ENCODE peak calls at places on chromosomes 4 and X, in four cellular contexts. One of them, this sample, is unnamed.

GRCh38 chrX:86946569-86946968 is 571.0 kb upstream of the KLHL4 start:
- DNase-seq in Karpas-422: peak
- DNase-seq in tibial artery: no peak
- DNase-seq in NCI-H1694 treated with DMSO at 0.1 percent for 48 hours: no peak
- DNase-seq in this sample: no peak

GRCh38 chrX:105829006-105829405 is 6.7 kb downstream of the NRK start:
- DNase-seq in Karpas-422: no peak
- DNase-seq in tibial artery: no peak
- DNase-seq in NCI-H1694 treated with DMSO at 0.1 percent for 48 hours: no peak
- DNase-seq in this sample: no peak

GRCh38 chr4:71107732-71108131 is 114.3 kb downstream of the DCK start:
- DNase-seq in Karpas-422: peak
- DNase-seq in tibial artery: no peak
- DNase-seq in NCI-H1694 treated with DMSO at 0.1 percent for 48 hours: no peak
- DNase-seq in this sample: no peak

GRCh38 chrX:155068165-155068564 is 2.8 kb downstream of the CMC4 start:
- DNase-seq in Karpas-422: no peak
- DNase-seq in tibial artery: no peak
- DNase-seq in NCI-H1694 treated with DMSO at 0.1 percent for 48 hours: no peak
- DNase-seq in this sample: no peak

GRCh38 chr4:68905598-68906237 is 45.9 kb downstream of the UGT2A3 start:
- DNase-seq in Karpas-422: no peak
- DNase-seq in tibial artery: no peak
- DNase-seq in NCI-H1694 treated with DMSO at 0.1 percent for 48 hours: no peak
- DNase-seq in this sample: no peak

GRCh38 chrX:81232218-81232617 is 30.3 kb downstream of the SH3BGRL start:
- DNase-seq in Karpas-422: no peak
- DNase-seq in tibial artery: no peak
- DNase-seq in NCI-H1694 treated with DMSO at 0.1 percent for 48 hours: no peak
- DNase-seq in this sample: no peak

GRCh38 chr4:101158136-101158485 is 189.2 kb downstream of the PPP3CA start:
- DNase-seq in Karpas-422: no peak
- DNase-seq in tibial artery: no peak
- DNase-seq in NCI-H1694 treated with DMSO at 0.1 percent for 48 hours: no peak
- DNase-seq in this sample: no peak

GRCh38 chrX:20743054-20743453 is 476.3 kb upstream of the RPS6KA3 start:
- DNase-seq in Karpas-422: no peak
- DNase-seq in tibial artery: no peak
- DNase-seq in NCI-H1694 treated with DMSO at 0.1 percent for 48 hours: peak
- DNase-seq in this sample: no peak

GRCh38 chr4:109877400-109877799 is 29.5 kb downstream of the LRIT3 start:
- DNase-seq in Karpas-422: no peak
- DNase-seq in tibial artery: no peak
- DNase-seq in NCI-H1694 treated with DMSO at 0.1 percent for 48 hours: no peak
- DNase-seq in this sample: no peak

GRCh38 chr4:160044693-160045092 is 941.8 kb downstream of the RAPGEF2 start:
- DNase-seq in Karpas-422: no peak
- DNase-seq in tibial artery: no peak
- DNase-seq in NCI-H1694 treated with DMSO at 0.1 percent for 48 hours: no peak
- DNase-seq in this sample: no peak

GRCh38 chr4:123064390-123064789 is 142.0 kb upstream of the NUDT6 start:
- DNase-seq in Karpas-422: no peak
- DNase-seq in tibial artery: no peak
- DNase-seq in NCI-H1694 treated with DMSO at 0.1 percent for 48 hours: no peak
- DNase-seq in this sample: no peak

GRCh38 chr4:151882072-151882803 is 121.4 kb upstream of the GATB start:
- DNase-seq in Karpas-422: no peak
- DNase-seq in tibial artery: no peak
- DNase-seq in NCI-H1694 treated with DMSO at 0.1 percent for 48 hours: no peak
- DNase-seq in this sample: no peak

GRCh38 chrX:18149454-18149853 is 71.2 kb downstream of the BEND2 start:
- DNase-seq in Karpas-422: no peak
- DNase-seq in tibial artery: no peak
- DNase-seq in NCI-H1694 treated with DMSO at 0.1 percent for 48 hours: no peak
- DNase-seq in this sample: no peak

GRCh38 chr4:85527815-85528214 is 52.9 kb downstream of the ARHGAP24 start:
- DNase-seq in Karpas-422: no peak
- DNase-seq in tibial artery: no peak
- DNase-seq in NCI-H1694 treated with DMSO at 0.1 percent for 48 hours: no peak
- DNase-seq in this sample: no peak

GRCh38 chrX:100316987-100317386 is 93.1 kb downstream of the PCDH19 start:
- DNase-seq in Karpas-422: no peak
- DNase-seq in tibial artery: no peak
- DNase-seq in NCI-H1694 treated with DMSO at 0.1 percent for 48 hours: no peak
- DNase-seq in this sample: peak

GRCh38 chrX:67787196-67787595 is 243.4 kb downstream of the AR start:
- DNase-seq in Karpas-422: no peak
- DNase-seq in tibial artery: no peak
- DNase-seq in NCI-H1694 treated with DMSO at 0.1 percent for 48 hours: no peak
- DNase-seq in this sample: no peak

GRCh38 chrX:27444093-27444908 is 18.8 kb downstream of the PPP4R3C start:
- DNase-seq in Karpas-422: no peak
- DNase-seq in tibial artery: no peak
- DNase-seq in NCI-H1694 treated with DMSO at 0.1 percent for 48 hours: no peak
- DNase-seq in this sample: no peak

GRCh38 chrX:136353519-136354095 is 52.8 kb downstream of the ADGRG4 start:
- DNase-seq in Karpas-422: no peak
- DNase-seq in tibial artery: no peak
- DNase-seq in NCI-H1694 treated with DMSO at 0.1 percent for 48 hours: no peak
- DNase-seq in this sample: no peak

GRCh38 chr4:158825443-158826036 is 56.7 kb downstream of the FNIP2 start:
- DNase-seq in Karpas-422: no peak
- DNase-seq in tibial artery: no peak
- DNase-seq in NCI-H1694 treated with DMSO at 0.1 percent for 48 hours: no peak
- DNase-seq in this sample: no peak

GRCh38 chr4:165909947-165910346 is 36.9 kb downstream of the TLL1 start:
- DNase-seq in Karpas-422: no peak
- DNase-seq in tibial artery: no peak
- DNase-seq in NCI-H1694 treated with DMSO at 0.1 percent for 48 hours: no peak
- DNase-seq in this sample: no peak

GRCh38 chr4:91330555-91331137 is 973.1 kb upstream of the GRID2 start:
- DNase-seq in Karpas-422: no peak
- DNase-seq in tibial artery: no peak
- DNase-seq in NCI-H1694 treated with DMSO at 0.1 percent for 48 hours: no peak
- DNase-seq in this sample: no peak

GRCh38 chrX:16479206-16479869 is 170.6 kb upstream of the S100G start:
- DNase-seq in Karpas-422: no peak
- DNase-seq in tibial artery: no peak
- DNase-seq in NCI-H1694 treated with DMSO at 0.1 percent for 48 hours: no peak
- DNase-seq in this sample: no peak

GRCh38 chr4:147731611-147732515 is at the start of gene ARHGAP10:
- DNase-seq in Karpas-422: peak
- DNase-seq in tibial artery: peak
- DNase-seq in NCI-H1694 treated with DMSO at 0.1 percent for 48 hours: no peak
- DNase-seq in this sample: peak

GRCh38 chrX:53239474-53239873 is 14.5 kb upstream of the KDM5C start:
- DNase-seq in Karpas-422: peak
- DNase-seq in tibial artery: no peak
- DNase-seq in NCI-H1694 treated with DMSO at 0.1 percent for 48 hours: no peak
- DNase-seq in this sample: no peak

GRCh38 chr4:127783026-127783769 is 1.1 kb downstream of the HSPA4L start:
- DNase-seq in Karpas-422: no peak
- DNase-seq in tibial artery: peak
- DNase-seq in NCI-H1694 treated with DMSO at 0.1 percent for 48 hours: peak
- DNase-seq in this sample: peak

GRCh38 chrX:29090811-29091210 is 503.6 kb downstream of the IL1RAPL1 start:
- DNase-seq in Karpas-422: no peak
- DNase-seq in tibial artery: no peak
- DNase-seq in NCI-H1694 treated with DMSO at 0.1 percent for 48 hours: no peak
- DNase-seq in this sample: no peak